ENCODE peak calls at places on chromosomes 4 and X, in nine cellular contexts. H, Z, O, W, X, U, M, S and A are unnamed samples.

GRCh38 chr4:87037921-87038320 is 103.1 kb downstream of the AFF1 start:
- DNase-seq in H (no peak), Z (no peak), O (no peak), W (no peak), X (no peak), U (no peak), M (no peak), S (no peak), A (no peak)

GRCh38 chr4:5863461-5864113 is 29.3 kb downstream of the CRMP1 start:
- DNase-seq in H (peak), Z (no peak), O (no peak), W (peak), X (peak), U (no peak), M (no peak), S (no peak), A (no peak)

GRCh38 chr4:74523076-74523475 is 78.1 kb downstream of the AREG start:
- DNase-seq in H (no peak), Z (no peak), O (no peak), W (no peak), X (no peak), U (no peak), M (no peak), S (no peak), A (no peak)

GRCh38 chrX:52355108-52355507 is 13.7 kb upstream of the XAGE2 start:
- DNase-seq in H (no peak), Z (no peak), O (no peak), W (no peak), X (no peak), U (no peak), M (no peak), S (no peak), A (no peak)

GRCh38 chrX:153773218-153773611 is 7.6 kb upstream of the SRPK3 start:
- DNase-seq in H (no peak), Z (peak), O (no peak), W (no peak), X (no peak), U (peak), M (no peak), S (peak), A (no peak)

GRCh38 chr4:181420950-181421349 is 822.3 kb upstream of the TENM3 start:
- DNase-seq in H (no peak), Z (no peak), O (no peak), W (no peak), X (no peak), U (no peak), M (no peak), S (no peak), A (no peak)

GRCh38 chrX:14607446-14607845 is 78.1 kb downstream of the GLRA2 start:
- DNase-seq in H (no peak), Z (no peak), O (no peak), W (no peak), X (no peak), U (no peak), M (no peak), S (no peak), A (no peak)

GRCh38 chr4:63717384-63717783 is 691.9 kb downstream of the TECRL start:
- DNase-seq in H (no peak), Z (no peak), O (no peak), W (peak), X (no peak), U (no peak), M (no peak), S (no peak), A (no peak)

GRCh38 chrX:47384502-47384901 is 14.1 kb downstream of the ZNF157 start:
- DNase-seq in H (peak), Z (peak), O (peak), W (peak), X (peak), U (peak), M (peak), S (peak), A (peak)

GRCh38 chr4:14125375-14126129 is 498.0 kb upstream of the BOD1L1 start:
- DNase-seq in H (no peak), Z (no peak), O (no peak), W (no peak), X (no peak), U (no peak), M (no peak), S (no peak), A (no peak)

GRCh38 chrX:120302434-120302833 is 8.8 kb downstream of the TMEM255A start:
- DNase-seq in H (no peak), Z (peak), O (no peak), W (no peak), X (no peak), U (no peak), M (no peak), S (no peak), A (no peak)

GRCh38 chr4:187606581-187606980 is 389.0 kb upstream of the ZFP42 start:
- DNase-seq in H (no peak), Z (no peak), O (no peak), W (peak), X (peak), U (no peak), M (no peak), S (peak), A (no peak)

GRCh38 chrX:131792789-131793462 is 230.2 kb upstream of the STK26 start:
- DNase-seq in H (peak), Z (peak), O (peak), W (peak), X (no peak), U (peak), M (peak), S (no peak), A (no peak)

GRCh38 chr4:86840858-86841257 is 8.3 kb downstream of the SLC10A6 start:
- DNase-seq in H (no peak), Z (no peak), O (no peak), W (no peak), X (no peak), U (no peak), M (no peak), S (no peak), A (no peak)

GRCh38 chr4:129446074-129446473 is 350.1 kb downstream of the C4orf33 start:
- DNase-seq in H (no peak), Z (no peak), O (no peak), W (no peak), X (peak), U (no peak), M (no peak), S (no peak), A (no peak)

GRCh38 chrX:119943185-119943988 is at the start of gene NKAP:
- DNase-seq in H (peak), Z (peak), O (peak), W (peak), X (peak), U (peak), M (peak), S (peak), A (peak)

GRCh38 chrX:119763836-119764387 is 5.5 kb downstream of the SOWAHD start:
- DNase-seq in H (no peak), Z (peak), O (no peak), W (no peak), X (no peak), U (no peak), M (no peak), S (no peak), A (no peak)

GRCh38 chrX:44828008-44828605 is 15.7 kb upstream of the DUSP21 start:
- DNase-seq in H (peak), Z (no peak), O (no peak), W (peak), X (peak), U (no peak), M (no peak), S (no peak), A (no peak)

GRCh38 chrX:17643528-17643927 is 93.8 kb upstream of the SCML1 start:
- DNase-seq in H (no peak), Z (no peak), O (no peak), W (no peak), X (no peak), U (no peak), M (no peak), S (no peak), A (no peak)

GRCh38 chr4:152106113-152106763 is 345.4 kb upstream of the GATB start:
- DNase-seq in H (peak), Z (no peak), O (no peak), W (peak), X (peak), U (peak), M (peak), S (peak), A (peak)

GRCh38 chr4:150297861-150298474 is 219.7 kb downstream of the DCLK2 start:
- DNase-seq in H (peak), Z (no peak), O (no peak), W (no peak), X (peak), U (peak), M (no peak), S (peak), A (no peak)

GRCh38 chr4:80171251-80171650 is 26.1 kb upstream of the PRDM8 start:
- DNase-seq in H (no peak), Z (no peak), O (no peak), W (no peak), X (no peak), U (no peak), M (no peak), S (no peak), A (no peak)

GRCh38 chr4:74653331-74654229 is 140.7 kb downstream of the BTC start:
- DNase-seq in H (no peak), Z (no peak), O (no peak), W (no peak), X (no peak), U (no peak), M (no peak), S (no peak), A (no peak)

GRCh38 chr4:5956285-5957021 is 61.8 kb downstream of the C4orf50 start:
- DNase-seq in H (peak), Z (peak), O (no peak), W (no peak), X (no peak), U (no peak), M (peak), S (peak), A (peak)

GRCh38 chrX:49029876-49030275 is 13.3 kb downstream of the TFE3 start:
- DNase-seq in H (no peak), Z (no peak), O (no peak), W (no peak), X (peak), U (no peak), M (no peak), S (no peak), A (no peak)

GRCh38 chr4:26220704-26221103 is 100.1 kb upstream of the RBPJ start:
- DNase-seq in H (no peak), Z (no peak), O (no peak), W (no peak), X (no peak), U (no peak), M (no peak), S (no peak), A (no peak)

GRCh38 chr4:140837742-140838141 is 81.6 kb upstream of the TBC1D9 start:
- DNase-seq in H (no peak), Z (no peak), O (no peak), W (no peak), X (no peak), U (no peak), M (no peak), S (no peak), A (no peak)

GRCh38 chr4:96767815-96768480 is 928.1 kb downstream of the PDHA2 start:
- DNase-seq in H (no peak), Z (no peak), O (no peak), W (no peak), X (no peak), U (no peak), M (no peak), S (no peak), A (no peak)

GRCh38 chr4:99821918-99822503 is 5.4 kb downstream of the DAPP1 start:
- DNase-seq in H (no peak), Z (no peak), O (no peak), W (no peak), X (no peak), U (no peak), M (no peak), S (no peak), A (no peak)

GRCh38 chr4:99816611-99817309 is at the start of gene DAPP1:
- DNase-seq in H (peak), Z (peak), O (peak), W (no peak), X (no peak), U (peak), M (peak), S (no peak), A (peak)

GRCh38 chr4:99818661-99819060 is 2.0 kb downstream of the DAPP1 start:
- DNase-seq in H (no peak), Z (no peak), O (no peak), W (no peak), X (no peak), U (no peak), M (no peak), S (no peak), A (no peak)

GRCh38 chr4:99815597-99816011 is 1.0 kb upstream of the DAPP1 start:
- DNase-seq in H (no peak), Z (no peak), O (peak), W (no peak), X (peak), U (no peak), M (peak), S (peak), A (peak)

DNA sequence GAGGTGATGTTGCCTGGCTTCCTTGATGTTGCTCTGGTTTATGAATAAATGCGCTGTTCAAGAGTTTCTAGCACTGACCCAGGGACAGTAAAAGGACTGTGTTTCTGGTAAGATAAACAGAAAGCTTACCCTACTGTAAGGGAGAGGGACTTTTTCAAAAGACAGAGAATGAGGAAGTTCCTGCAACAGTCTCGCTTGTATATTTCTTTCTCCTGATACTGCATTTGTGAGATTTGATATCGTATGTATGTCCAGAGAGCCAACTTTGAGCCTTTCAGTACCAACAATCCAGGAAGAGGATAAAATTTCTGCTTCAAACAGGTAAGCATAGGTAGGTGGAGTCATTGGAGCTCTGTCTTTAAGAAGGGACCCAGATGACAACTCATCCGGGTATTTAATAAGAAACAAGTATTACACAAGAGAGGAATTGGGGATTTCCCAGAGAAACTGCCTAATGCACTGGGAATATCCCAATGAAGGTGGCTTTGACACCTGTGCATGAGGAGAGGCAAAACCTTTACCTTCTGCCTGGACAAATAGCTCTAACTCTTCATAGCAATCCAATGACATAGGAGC is 771 bp downstream of the DAPP1 start:
- DNase-seq in H (no peak), Z (no peak), O (no peak), W (no peak), X (no peak), U (no peak), M (no peak), S (no peak), A (no peak)
- H3K4me3 ChIP-seq in H (no peak), Z (peak), O (peak), W (no peak), X (no peak), U (no peak), M (peak), S (no peak), A (no peak)

DNA sequence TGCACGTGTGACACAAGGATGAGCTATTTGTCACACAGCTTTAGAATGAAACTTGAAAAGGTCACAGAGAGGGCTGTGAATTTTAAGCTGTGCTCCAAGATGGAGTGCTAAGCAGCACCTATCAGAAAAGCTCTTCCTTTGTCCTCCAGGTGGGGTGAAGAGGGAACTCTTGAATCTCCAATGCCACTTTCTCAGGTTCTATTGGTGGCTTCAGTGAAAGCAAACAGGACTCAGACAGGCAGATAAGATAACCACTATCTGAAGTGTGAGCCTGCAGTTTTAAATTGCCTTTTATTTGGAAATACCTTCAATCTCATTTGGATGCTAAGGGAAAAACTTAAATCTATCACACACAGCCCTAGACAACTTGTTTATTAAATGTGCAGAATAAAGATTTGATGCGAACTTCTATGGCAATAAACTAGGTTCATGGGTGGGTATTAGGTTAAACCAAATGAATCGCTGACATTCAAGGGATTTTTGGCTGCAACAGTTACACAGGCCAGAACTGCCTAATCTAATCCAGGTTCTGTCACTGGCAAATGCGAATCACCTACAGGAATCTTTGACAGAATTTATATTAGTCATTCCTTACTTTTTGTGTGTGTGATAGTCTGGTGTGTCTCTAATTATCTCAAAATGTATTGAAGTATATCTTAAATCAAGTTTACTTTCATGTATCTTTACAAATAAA is 13.6 kb upstream of the PDGFRA start:
- DNase-seq in H (no peak), Z (no peak), O (no peak), W (no peak), X (no peak), U (no peak), M (no peak), S (no peak), A (no peak)
- TF ChIP-seq CTCF in H (no peak), Z (no peak), O (no peak), W (no peak), X (no peak), U (no peak), M (no peak), S (no peak), A (no peak)

GRCh38 chr4:173332963-173333657 is 1.0 kb downstream of the HMGB2 start:
- DNase-seq in H (no peak), Z (no peak), O (no peak), W (no peak), X (no peak), U (no peak), M (no peak), S (no peak), A (no peak)

GRCh38 chr4:173337463-173337862 is 3.3 kb upstream of the HMGB2 start:
- DNase-seq in H (no peak), Z (no peak), O (no peak), W (no peak), X (no peak), U (no peak), M (no peak), S (no peak), A (no peak)

GRCh38 chr4:173333658-173334084 is 487 bp downstream of the HMGB2 start:
- DNase-seq in H (peak), Z (peak), O (peak), W (peak), X (no peak), U (peak), M (peak), S (peak), A (peak)

GRCh38 chr4:173334085-173334890 is at the start of gene HMGB2:
- DNase-seq in H (peak), Z (peak), O (peak), W (peak), X (peak), U (peak), M (peak), S (peak), A (peak)

GRCh38 chr4:173334891-173335754 is 965 bp upstream of the HMGB2 start:
- DNase-seq in H (peak), Z (peak), O (peak), W (peak), X (peak), U (peak), M (peak), S (peak), A (peak)
- TF ChIP-seq POLR2A in H (peak), Z (no peak), O (no peak), W (peak), X (peak), U (peak), M (no peak), S (peak), A (no peak)

GRCh38 chr4:162502109-162502508 is 338.3 kb upstream of the FSTL5 start:
- DNase-seq in H (no peak), Z (no peak), O (no peak), W (no peak), X (no peak), U (no peak), M (no peak), S (no peak), A (no peak)

GRCh38 chr4:162499478-162499877 is 335.7 kb upstream of the FSTL5 start:
- DNase-seq in H (no peak), Z (no peak), O (no peak), W (no peak), X (no peak), U (no peak), M (no peak), S (no peak), A (no peak)

GRCh38 chr4:162497564-162498167 is 333.9 kb upstream of the FSTL5 start:
- DNase-seq in H (no peak), Z (no peak), O (no peak), W (peak), X (peak), U (no peak), M (no peak), S (no peak), A (no peak)

GRCh38 chr4:162494935-162495334 is 331.1 kb upstream of the FSTL5 start:
- DNase-seq in H (no peak), Z (no peak), O (no peak), W (no peak), X (no peak), U (no peak), M (no peak), S (no peak), A (no peak)

DNA sequence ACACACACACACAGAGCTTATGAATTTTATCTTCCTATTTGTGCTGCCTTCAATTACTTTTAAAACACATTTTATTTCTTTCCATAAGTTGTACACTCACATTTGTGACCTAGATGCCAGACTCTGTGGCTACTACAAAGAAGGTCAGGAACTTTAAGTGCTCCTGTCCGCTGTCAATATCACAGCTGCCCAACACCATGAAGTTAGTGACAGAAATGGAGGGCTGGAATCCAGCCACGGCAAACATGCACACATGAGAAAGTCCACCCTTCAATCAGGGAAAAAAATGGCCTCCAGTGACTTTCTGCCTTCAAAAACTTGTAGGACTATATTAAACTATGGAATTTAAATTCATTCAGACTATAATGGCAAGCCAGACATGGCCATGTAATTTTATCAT is 334.4 kb upstream of the FSTL5 start:
- DNase-seq in H (no peak), Z (no peak), O (no peak), W (no peak), X (no peak), U (no peak), M (peak), S (peak), A (no peak)
- H3K4me3 ChIP-seq in H (no peak), Z (no peak), O (no peak), W (no peak), X (no peak), U (no peak), M (no peak), S (no peak), A (no peak)

DNA sequence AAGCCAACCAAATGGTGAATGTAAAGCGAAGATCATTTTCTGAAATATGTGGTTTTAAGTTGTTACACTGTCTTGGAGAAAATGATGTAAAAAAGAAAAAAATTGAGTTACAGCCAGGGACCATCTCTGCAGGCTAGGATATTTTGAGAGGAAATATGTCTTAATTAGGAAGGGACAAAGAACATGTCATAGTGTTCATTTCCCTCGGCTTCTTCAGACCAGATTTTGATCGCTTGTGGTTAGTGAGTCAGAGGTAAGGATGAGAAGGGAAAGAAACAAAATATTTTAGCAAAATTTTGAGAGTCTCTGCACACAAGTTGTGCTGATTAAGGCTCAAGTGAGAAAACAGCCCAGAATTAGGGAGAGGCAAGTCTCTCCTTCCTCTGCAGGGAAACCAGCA is 58.9 kb upstream of the C1QTNF7 start:
- DNase-seq in H (no peak), Z (no peak), O (no peak), W (no peak), X (no peak), U (no peak), M (no peak), S (no peak), A (no peak)
- TF ChIP-seq CTCF in H (no peak), Z (no peak), O (no peak), W (no peak), X (no peak), U (no peak), M (no peak), S (no peak), A (no peak)